ENCODE peak calls at places on chromosomes 4 and X, in eight cellular contexts. One of them, this sample, is unnamed.

GRCh38 chr4:13654158-13654797 is 26.8 kb upstream of the BOD1L1 start:
- DNase-seq in right lobe of liver: peak; percentile 82
- DNase-seq in esophagus squamous epithelium: peak; percentile 23
- DNase-seq in heart left ventricle: peak; percentile 81
- DNase-seq in suprapubic skin: peak; percentile 83
- DNase-seq in breast epithelium: peak; percentile 81
- DNase-seq in sigmoid colon: peak; percentile 86
- DNase-seq in IMR-90: peak; percentile 68
- DNase-seq in this sample: peak; percentile 45

GRCh38 chrX:78104447-78105176 is 564 bp downstream of the PGK1 start:
- DNase-seq in right lobe of liver: peak; percentile 74
- DNase-seq in esophagus squamous epithelium: no peak
- DNase-seq in heart left ventricle: peak; percentile 53
- DNase-seq in suprapubic skin: peak; percentile 68
- DNase-seq in breast epithelium: no peak
- DNase-seq in sigmoid colon: peak; percentile 79
- DNase-seq in IMR-90: peak; percentile 31
- DNase-seq in this sample: no peak

GRCh38 chrX:34563809-34564208 is 93.3 kb downstream of the TMEM47 start:
- DNase-seq in right lobe of liver: no peak
- DNase-seq in esophagus squamous epithelium: no peak
- DNase-seq in heart left ventricle: no peak
- DNase-seq in suprapubic skin: no peak
- DNase-seq in breast epithelium: no peak
- DNase-seq in sigmoid colon: no peak
- DNase-seq in IMR-90: no peak
- DNase-seq in this sample: no peak

GRCh38 chr4:8163436-8164193 is 5.0 kb upstream of the ABLIM2 start:
- DNase-seq in right lobe of liver: no peak
- DNase-seq in esophagus squamous epithelium: no peak
- DNase-seq in heart left ventricle: no peak
- DNase-seq in suprapubic skin: no peak
- DNase-seq in breast epithelium: no peak
- DNase-seq in sigmoid colon: no peak
- DNase-seq in IMR-90: no peak
- DNase-seq in this sample: no peak

GRCh38 chr4:4289575-4289929 is 402 bp downstream of the LYAR start:
- DNase-seq in right lobe of liver: no peak
- DNase-seq in esophagus squamous epithelium: no peak
- DNase-seq in heart left ventricle: no peak
- DNase-seq in suprapubic skin: no peak
- DNase-seq in breast epithelium: no peak
- DNase-seq in sigmoid colon: no peak
- DNase-seq in IMR-90: no peak
- DNase-seq in this sample: no peak

GRCh38 chr4:188767496-188767895 is 628.3 kb downstream of the TRIML1 start:
- DNase-seq in right lobe of liver: no peak
- DNase-seq in esophagus squamous epithelium: no peak
- DNase-seq in heart left ventricle: no peak
- DNase-seq in suprapubic skin: no peak
- DNase-seq in breast epithelium: no peak
- DNase-seq in sigmoid colon: no peak
- DNase-seq in IMR-90: peak; percentile 34
- DNase-seq in this sample: no peak

GRCh38 chrX:41386222-41386990 is 52.4 kb downstream of the DDX3X start:
- DNase-seq in right lobe of liver: peak; percentile 7
- DNase-seq in esophagus squamous epithelium: no peak
- DNase-seq in heart left ventricle: no peak
- DNase-seq in suprapubic skin: no peak
- DNase-seq in breast epithelium: no peak
- DNase-seq in sigmoid colon: no peak
- DNase-seq in IMR-90: peak; percentile 41
- DNase-seq in this sample: no peak

GRCh38 chrX:154799554-154800348 is 5.5 kb downstream of the MPP1 start:
- DNase-seq in right lobe of liver: no peak
- DNase-seq in esophagus squamous epithelium: no peak
- DNase-seq in heart left ventricle: no peak
- DNase-seq in suprapubic skin: no peak
- DNase-seq in breast epithelium: no peak
- DNase-seq in sigmoid colon: no peak
- DNase-seq in IMR-90: peak; percentile 35
- DNase-seq in this sample: no peak

GRCh38 chr4:10134141-10134540 is 17.5 kb upstream of the WDR1 start:
- DNase-seq in right lobe of liver: no peak
- DNase-seq in esophagus squamous epithelium: no peak
- DNase-seq in heart left ventricle: no peak
- DNase-seq in suprapubic skin: no peak
- DNase-seq in breast epithelium: no peak
- DNase-seq in sigmoid colon: no peak
- DNase-seq in IMR-90: no peak
- DNase-seq in this sample: no peak

GRCh38 chr4:8913121-8913857 is 41.6 kb upstream of the HMX1 start:
- DNase-seq in right lobe of liver: peak; percentile 42
- DNase-seq in esophagus squamous epithelium: no peak
- DNase-seq in heart left ventricle: no peak
- DNase-seq in suprapubic skin: peak; percentile 48
- DNase-seq in breast epithelium: peak; percentile 24
- DNase-seq in sigmoid colon: peak; percentile 53
- DNase-seq in IMR-90: no peak
- DNase-seq in this sample: no peak

GRCh38 chr4:116796022-116796421 is 289.4 kb downstream of the TRAM1L1 start:
- DNase-seq in right lobe of liver: no peak
- DNase-seq in esophagus squamous epithelium: no peak
- DNase-seq in heart left ventricle: no peak
- DNase-seq in suprapubic skin: no peak
- DNase-seq in breast epithelium: no peak
- DNase-seq in sigmoid colon: no peak
- DNase-seq in IMR-90: no peak
- DNase-seq in this sample: no peak

GRCh38 chr4:78949735-78950134 is 10.5 kb upstream of the PAQR3 start:
- DNase-seq in right lobe of liver: no peak
- DNase-seq in esophagus squamous epithelium: no peak
- DNase-seq in heart left ventricle: no peak
- DNase-seq in suprapubic skin: no peak
- DNase-seq in breast epithelium: no peak
- DNase-seq in sigmoid colon: no peak
- DNase-seq in IMR-90: no peak
- DNase-seq in this sample: no peak

GRCh38 chr4:38237139-38237538 is 276.9 kb downstream of the PTTG2 start:
- DNase-seq in right lobe of liver: no peak
- DNase-seq in esophagus squamous epithelium: no peak
- DNase-seq in heart left ventricle: no peak
- DNase-seq in suprapubic skin: no peak
- DNase-seq in breast epithelium: no peak
- DNase-seq in sigmoid colon: no peak
- DNase-seq in IMR-90: peak; percentile 55
- DNase-seq in this sample: no peak

GRCh38 chr4:139443661-139444060 is 10.3 kb upstream of the RAB33B start:
- DNase-seq in right lobe of liver: no peak
- DNase-seq in esophagus squamous epithelium: no peak
- DNase-seq in heart left ventricle: no peak
- DNase-seq in suprapubic skin: no peak
- DNase-seq in breast epithelium: no peak
- DNase-seq in sigmoid colon: no peak
- DNase-seq in IMR-90: no peak
- DNase-seq in this sample: no peak

GRCh38 chrX:48597353-48598264 is at the start of gene WDR13:
- DNase-seq in right lobe of liver: peak; percentile 94
- DNase-seq in esophagus squamous epithelium: peak; percentile 56
- DNase-seq in heart left ventricle: peak; percentile 95
- DNase-seq in suprapubic skin: peak; percentile 95
- DNase-seq in breast epithelium: peak; percentile 88
- DNase-seq in sigmoid colon: peak; percentile 95
- DNase-seq in IMR-90: peak; percentile 93
- DNase-seq in this sample: peak; percentile 78

GRCh38 chr4:87100093-87100634 is 120.3 kb downstream of the KLHL8 start:
- DNase-seq in right lobe of liver: no peak
- DNase-seq in esophagus squamous epithelium: no peak
- DNase-seq in heart left ventricle: no peak
- DNase-seq in suprapubic skin: no peak
- DNase-seq in breast epithelium: no peak
- DNase-seq in sigmoid colon: no peak
- DNase-seq in IMR-90: no peak
- DNase-seq in this sample: no peak

GRCh38 chr4:52126946-52127345 is 75.8 kb downstream of the SPATA18 start:
- DNase-seq in right lobe of liver: no peak
- DNase-seq in esophagus squamous epithelium: no peak
- DNase-seq in heart left ventricle: no peak
- DNase-seq in suprapubic skin: no peak
- DNase-seq in breast epithelium: no peak
- DNase-seq in sigmoid colon: no peak
- DNase-seq in IMR-90: peak; percentile 8
- DNase-seq in this sample: no peak

GRCh38 chr4:155796031-155796430 is 37.2 kb downstream of the GUCY1B1 start:
- DNase-seq in right lobe of liver: no peak
- DNase-seq in esophagus squamous epithelium: no peak
- DNase-seq in heart left ventricle: no peak
- DNase-seq in suprapubic skin: no peak
- DNase-seq in breast epithelium: no peak
- DNase-seq in sigmoid colon: no peak
- DNase-seq in IMR-90: peak; percentile 52
- DNase-seq in this sample: no peak

GRCh38 chrX:51148848-51149247 is 183.8 kb upstream of the NUDT10 start:
- DNase-seq in right lobe of liver: no peak
- DNase-seq in esophagus squamous epithelium: no peak
- DNase-seq in heart left ventricle: no peak
- DNase-seq in suprapubic skin: no peak
- DNase-seq in breast epithelium: no peak
- DNase-seq in sigmoid colon: no peak
- DNase-seq in IMR-90: no peak
- DNase-seq in this sample: no peak

GRCh38 chrX:139930923-139931645 is 1.8 kb downstream of the ATP11C start:
- DNase-seq in right lobe of liver: peak; percentile 64
- DNase-seq in esophagus squamous epithelium: no peak
- DNase-seq in heart left ventricle: no peak
- DNase-seq in suprapubic skin: no peak
- DNase-seq in breast epithelium: no peak
- DNase-seq in sigmoid colon: peak; percentile 63
- DNase-seq in IMR-90: no peak
- DNase-seq in this sample: no peak

GRCh38 chrX:137043736-137044135 is 9.9 kb upstream of the GPR101 start:
- DNase-seq in right lobe of liver: no peak
- DNase-seq in esophagus squamous epithelium: no peak
- DNase-seq in heart left ventricle: no peak
- DNase-seq in suprapubic skin: no peak
- DNase-seq in breast epithelium: no peak
- DNase-seq in sigmoid colon: no peak
- DNase-seq in IMR-90: no peak
- DNase-seq in this sample: no peak
- TF ChIP-seq POLR2A in right lobe of liver: no peak
- TF ChIP-seq POLR2A in esophagus squamous epithelium: no peak
- TF ChIP-seq POLR2A in heart left ventricle: no peak
- TF ChIP-seq POLR2A in suprapubic skin: no peak
- TF ChIP-seq POLR2A in breast epithelium: no peak
- TF ChIP-seq POLR2A in sigmoid colon: no peak
- TF ChIP-seq POLR2A in IMR-90: no peak
- TF ChIP-seq POLR2A in this sample: no peak

GRCh38 chrX:152020895-152021294 is 46.4 kb upstream of the GABRE start:
- DNase-seq in right lobe of liver: no peak
- DNase-seq in esophagus squamous epithelium: no peak
- DNase-seq in heart left ventricle: no peak
- DNase-seq in suprapubic skin: no peak
- DNase-seq in breast epithelium: no peak
- DNase-seq in sigmoid colon: no peak
- DNase-seq in IMR-90: no peak
- DNase-seq in this sample: no peak

GRCh38 chrX:152024710-152025109 is 50.2 kb upstream of the GABRE start:
- DNase-seq in right lobe of liver: no peak
- DNase-seq in esophagus squamous epithelium: no peak
- DNase-seq in heart left ventricle: no peak
- DNase-seq in suprapubic skin: no peak
- DNase-seq in breast epithelium: no peak
- DNase-seq in sigmoid colon: no peak
- DNase-seq in IMR-90: no peak
- DNase-seq in this sample: no peak

GRCh38 chrX:152028611-152029010 is 54.1 kb upstream of the GABRE start:
- DNase-seq in right lobe of liver: no peak
- DNase-seq in esophagus squamous epithelium: no peak
- DNase-seq in heart left ventricle: no peak
- DNase-seq in suprapubic skin: no peak
- DNase-seq in breast epithelium: no peak
- DNase-seq in sigmoid colon: no peak
- DNase-seq in IMR-90: no peak
- DNase-seq in this sample: no peak

GRCh38 chrX:152025656-152026440 is 51.4 kb upstream of the GABRE start:
- DNase-seq in right lobe of liver: no peak
- DNase-seq in esophagus squamous epithelium: no peak
- DNase-seq in heart left ventricle: no peak
- DNase-seq in suprapubic skin: no peak
- DNase-seq in breast epithelium: no peak
- DNase-seq in sigmoid colon: no peak
- DNase-seq in IMR-90: no peak
- DNase-seq in this sample: no peak
- TF ChIP-seq POLR2A in right lobe of liver: no peak
- TF ChIP-seq POLR2A in esophagus squamous epithelium: no peak
- TF ChIP-seq POLR2A in heart left ventricle: no peak
- TF ChIP-seq POLR2A in suprapubic skin: no peak
- TF ChIP-seq POLR2A in breast epithelium: no peak
- TF ChIP-seq POLR2A in sigmoid colon: no peak
- TF ChIP-seq POLR2A in IMR-90: no peak
- TF ChIP-seq POLR2A in this sample: no peak

GRCh38 chrX:55451990-55452824 is at the start of gene MAGEH1:
- DNase-seq in right lobe of liver: peak; percentile 83
- DNase-seq in esophagus squamous epithelium: peak; percentile 17
- DNase-seq in heart left ventricle: peak; percentile 88
- DNase-seq in suprapubic skin: peak; percentile 83
- DNase-seq in breast epithelium: peak; percentile 65
- DNase-seq in sigmoid colon: peak; percentile 92
- DNase-seq in IMR-90: peak; percentile 79
- DNase-seq in this sample: peak; percentile 39
- TF ChIP-seq POLR2A in right lobe of liver: no peak
- TF ChIP-seq POLR2A in esophagus squamous epithelium: no peak
- TF ChIP-seq POLR2A in heart left ventricle: no peak
- TF ChIP-seq POLR2A in suprapubic skin: no peak
- TF ChIP-seq POLR2A in breast epithelium: no peak
- TF ChIP-seq POLR2A in sigmoid colon: peak; percentile 48
- TF ChIP-seq POLR2A in IMR-90: peak; percentile 65
- TF ChIP-seq POLR2A in this sample: no peak

DNA sequence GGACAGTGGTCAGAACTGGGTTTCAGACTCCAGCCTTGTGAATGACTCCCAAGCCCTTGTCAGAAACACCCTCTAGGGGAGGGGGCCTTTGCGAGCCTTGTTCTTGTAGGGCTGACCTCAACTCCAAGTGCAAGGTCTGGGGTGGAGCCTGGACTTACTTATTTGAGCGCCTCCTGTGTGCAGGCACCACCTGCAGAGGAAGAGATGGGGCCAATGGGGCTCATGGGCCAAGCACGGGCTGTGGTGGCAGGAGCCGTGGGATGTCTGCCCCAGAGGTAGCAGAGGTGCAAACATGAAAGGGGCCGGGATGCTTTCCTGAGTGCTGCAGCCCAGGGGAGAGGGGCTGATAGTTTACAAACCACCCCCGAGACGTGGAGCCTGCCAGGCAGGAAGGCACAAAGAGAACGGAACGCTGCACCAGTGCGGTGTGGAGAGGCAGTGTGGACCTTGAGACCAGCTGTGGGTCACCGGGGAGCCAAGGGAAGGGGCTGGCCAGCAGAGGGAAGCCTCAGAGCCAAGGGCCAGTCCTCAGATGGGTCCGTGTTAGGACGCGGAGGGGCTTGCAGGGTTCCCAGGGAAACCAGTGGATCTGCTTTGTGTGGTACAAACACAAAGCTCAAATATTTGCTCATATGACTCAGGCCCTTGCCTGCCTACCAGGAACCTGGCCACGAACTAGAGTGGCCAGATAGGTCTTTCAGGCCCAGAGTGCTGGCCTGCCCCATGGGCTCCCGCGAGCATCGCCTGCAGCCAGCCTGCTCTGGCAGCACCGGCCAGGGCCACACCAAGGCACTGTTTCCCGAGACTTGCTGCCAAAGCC is 8.7 kb upstream of the TADA2B start:
- DNase-seq in right lobe of liver: peak; percentile 85
- DNase-seq in esophagus squamous epithelium: no peak
- DNase-seq in heart left ventricle: no peak
- DNase-seq in suprapubic skin: no peak
- DNase-seq in breast epithelium: no peak
- DNase-seq in sigmoid colon: no peak
- DNase-seq in IMR-90: peak; percentile 67
- DNase-seq in this sample: no peak
- TF ChIP-seq POLR2A in right lobe of liver: peak; percentile 36
- TF ChIP-seq POLR2A in esophagus squamous epithelium: no peak
- TF ChIP-seq POLR2A in heart left ventricle: no peak
- TF ChIP-seq POLR2A in suprapubic skin: no peak
- TF ChIP-seq POLR2A in breast epithelium: no peak
- TF ChIP-seq POLR2A in sigmoid colon: no peak
- TF ChIP-seq POLR2A in IMR-90: no peak
- TF ChIP-seq POLR2A in this sample: no peak